ENCODE peak calls at places on chromosomes 12 and 14, in four cellular contexts. One of them, this sample, is unnamed. For H3K36me3, the result is how much of the 10 kb centered on the place peaks cover.

GRCh38 chr14:45252356-45253069 is 489 bp downstream of the MIS18BP1 start:
- DNase-seq in lower lobe of right lung: no peak
- DNase-seq in adrenal gland: no peak
- DNase-seq in lung: no peak
- DNase-seq in this sample: peak

GRCh38 chr12:26810330-26810729 is 22.7 kb downstream of the ITPR2 start:
- DNase-seq in lower lobe of right lung: no peak
- DNase-seq in adrenal gland: peak
- DNase-seq in lung: no peak
- DNase-seq in this sample: no peak

GRCh38 chr14:23028800-23029199 is 5.9 kb downstream of the PSMB5 start:
- DNase-seq in lower lobe of right lung: no peak
- DNase-seq in adrenal gland: no peak
- DNase-seq in lung: no peak
- DNase-seq in this sample: no peak

GRCh38 chr12:53198470-53199110 is 8.5 kb downstream of the ITGB7 start:
- DNase-seq in lower lobe of right lung: no peak
- DNase-seq in adrenal gland: no peak
- DNase-seq in lung: no peak
- DNase-seq in this sample: no peak

GRCh38 chr12:109999649-109999971 is 380 bp downstream of the ANKRD13A start:
- DNase-seq in lower lobe of right lung: peak
- DNase-seq in adrenal gland: peak
- DNase-seq in lung: no peak
- DNase-seq in this sample: no peak

GRCh38 chr14:89339579-89339978 is 77.5 kb downstream of the FOXN3 start:
- DNase-seq in lower lobe of right lung: no peak
- DNase-seq in adrenal gland: no peak
- DNase-seq in lung: no peak
- DNase-seq in this sample: no peak

GRCh38 chr12:6635856-6636521 is at the start of gene LPAR5:
- DNase-seq in lower lobe of right lung: peak
- DNase-seq in adrenal gland: no peak
- DNase-seq in lung: no peak
- DNase-seq in this sample: no peak

GRCh38 chr14:67541448-67542387 is 8.6 kb downstream of the PLEKHH1 start:
- DNase-seq in lower lobe of right lung: no peak
- DNase-seq in adrenal gland: peak
- DNase-seq in lung: no peak
- DNase-seq in this sample: peak

GRCh38 chr12:53483225-53483978 is 15.9 kb downstream of the MAP3K12 start:
- DNase-seq in lower lobe of right lung: no peak
- DNase-seq in adrenal gland: no peak
- DNase-seq in lung: no peak
- DNase-seq in this sample: peak

GRCh38 chr12:29996993-29997392 is 213.3 kb upstream of the TMTC1 start:
- DNase-seq in lower lobe of right lung: no peak
- DNase-seq in adrenal gland: no peak
- DNase-seq in lung: no peak
- DNase-seq in this sample: no peak

GRCh38 chr12:65631621-65632111 is 192.6 kb upstream of the HMGA2 start:
- DNase-seq in lower lobe of right lung: no peak
- DNase-seq in adrenal gland: no peak
- DNase-seq in lung: no peak
- DNase-seq in this sample: peak

GRCh38 chr12:96136129-96136528 is 58.0 kb upstream of the ELK3 start:
- DNase-seq in lower lobe of right lung: no peak
- DNase-seq in adrenal gland: no peak
- DNase-seq in lung: no peak
- DNase-seq in this sample: no peak

GRCh38 chr12:67991158-67991557 is 1.9 kb downstream of the IFNG-AS1 start:
- DNase-seq in lower lobe of right lung: no peak
- DNase-seq in adrenal gland: no peak
- DNase-seq in lung: no peak
- DNase-seq in this sample: no peak

GRCh38 chr14:35689000-35689460 is 120.1 kb downstream of the RALGAPA1 start:
- DNase-seq in lower lobe of right lung: no peak
- DNase-seq in adrenal gland: no peak
- DNase-seq in lung: no peak
- DNase-seq in this sample: no peak

GRCh38 chr14:57412341-57412740 is 22.0 kb downstream of the NAA30 start:
- DNase-seq in lower lobe of right lung: no peak
- DNase-seq in adrenal gland: no peak
- DNase-seq in lung: no peak
- DNase-seq in this sample: no peak

GRCh38 chr12:29521951-29522350 is 24.5 kb upstream of the OVCH1 start:
- DNase-seq in lower lobe of right lung: no peak
- DNase-seq in adrenal gland: no peak
- DNase-seq in lung: no peak
- DNase-seq in this sample: no peak

GRCh38 chr14:27184371-27184901 is 586.6 kb upstream of the NOVA1 start:
- DNase-seq in lower lobe of right lung: no peak
- DNase-seq in adrenal gland: no peak
- DNase-seq in lung: no peak
- DNase-seq in this sample: no peak

GRCh38 chr14:70897475-70897874 is 9.8 kb upstream of the PCNX1 start:
- DNase-seq in lower lobe of right lung: no peak
- DNase-seq in adrenal gland: no peak
- DNase-seq in lung: no peak
- DNase-seq in this sample: no peak

GRCh38 chr12:57049890-57050289 is at the start of gene MYO1A:
- DNase-seq in lower lobe of right lung: no peak
- DNase-seq in adrenal gland: no peak
- DNase-seq in lung: no peak
- DNase-seq in this sample: peak

GRCh38 chr14:103103461-103104388 is 9.2 kb downstream of the EXOC3L4 start:
- DNase-seq in lower lobe of right lung: peak
- DNase-seq in adrenal gland: peak
- DNase-seq in lung: no peak
- DNase-seq in this sample: peak

GRCh38 chr14:93106541-93107156 is 9.1 kb downstream of the ITPK1 start:
- DNase-seq in lower lobe of right lung: no peak
- DNase-seq in adrenal gland: no peak
- DNase-seq in lung: no peak
- DNase-seq in this sample: no peak

GRCh38 chr12:62530596-62530995 is 64.0 kb downstream of the MON2 start:
- DNase-seq in lower lobe of right lung: no peak
- DNase-seq in adrenal gland: no peak
- DNase-seq in lung: no peak
- DNase-seq in this sample: no peak

GRCh38 chr12:76543831-76544347 is 15.7 kb downstream of the OSBPL8 start:
- DNase-seq in lower lobe of right lung: no peak
- DNase-seq in adrenal gland: no peak
- DNase-seq in lung: no peak
- DNase-seq in this sample: no peak

GRCh38 chr12:76537923-76538322 is 21.6 kb downstream of the OSBPL8 start:
- DNase-seq in lower lobe of right lung: no peak
- DNase-seq in adrenal gland: no peak
- DNase-seq in lung: no peak
- DNase-seq in this sample: no peak

GRCh38 chr12:76542908-76543307 is 16.7 kb downstream of the OSBPL8 start:
- DNase-seq in lower lobe of right lung: no peak
- DNase-seq in adrenal gland: no peak
- DNase-seq in lung: no peak
- DNase-seq in this sample: no peak

GRCh38 chr12:76536546-76536945 is 23.0 kb downstream of the OSBPL8 start:
- DNase-seq in lower lobe of right lung: no peak
- DNase-seq in adrenal gland: no peak
- DNase-seq in lung: no peak
- DNase-seq in this sample: no peak

GRCh38 chr12:76539727-76540126 is 19.8 kb downstream of the OSBPL8 start:
- DNase-seq in lower lobe of right lung: no peak
- DNase-seq in adrenal gland: no peak
- DNase-seq in lung: no peak
- DNase-seq in this sample: no peak
- TF ChIP-seq CTCF in lower lobe of right lung: no peak
- TF ChIP-seq CTCF in adrenal gland: no peak
- TF ChIP-seq CTCF in lung: no peak
- TF ChIP-seq CTCF in this sample: no peak

GRCh38 chr14:104712881-104713734 is 10.9 kb upstream of the ADSS1 start:
- DNase-seq in lower lobe of right lung: no peak
- DNase-seq in adrenal gland: no peak
- DNase-seq in lung: no peak
- DNase-seq in this sample: no peak
- H3K36me3 ChIP-seq in lower lobe of right lung: half or more
- H3K36me3 ChIP-seq in adrenal gland: half or more
- H3K36me3 ChIP-seq in lung: half or more
- H3K36me3 ChIP-seq in this sample: under half

GRCh38 chr12:90961154-90961553 is 6.2 kb upstream of the CCER1 start:
- DNase-seq in lower lobe of right lung: no peak
- DNase-seq in adrenal gland: no peak
- DNase-seq in lung: no peak
- DNase-seq in this sample: no peak

GRCh38 chr12:90954921-90955320 is at the start of gene CCER1:
- DNase-seq in lower lobe of right lung: no peak
- DNase-seq in adrenal gland: no peak
- DNase-seq in lung: no peak
- DNase-seq in this sample: no peak

GRCh38 chr12:90954428-90954827 is 548 bp downstream of the CCER1 start:
- DNase-seq in lower lobe of right lung: no peak
- DNase-seq in adrenal gland: no peak
- DNase-seq in lung: no peak
- DNase-seq in this sample: no peak

GRCh38 chr12:90959538-90960139 is 4.7 kb upstream of the CCER1 start:
- DNase-seq in lower lobe of right lung: no peak
- DNase-seq in adrenal gland: peak
- DNase-seq in lung: no peak
- DNase-seq in this sample: peak

DNA sequence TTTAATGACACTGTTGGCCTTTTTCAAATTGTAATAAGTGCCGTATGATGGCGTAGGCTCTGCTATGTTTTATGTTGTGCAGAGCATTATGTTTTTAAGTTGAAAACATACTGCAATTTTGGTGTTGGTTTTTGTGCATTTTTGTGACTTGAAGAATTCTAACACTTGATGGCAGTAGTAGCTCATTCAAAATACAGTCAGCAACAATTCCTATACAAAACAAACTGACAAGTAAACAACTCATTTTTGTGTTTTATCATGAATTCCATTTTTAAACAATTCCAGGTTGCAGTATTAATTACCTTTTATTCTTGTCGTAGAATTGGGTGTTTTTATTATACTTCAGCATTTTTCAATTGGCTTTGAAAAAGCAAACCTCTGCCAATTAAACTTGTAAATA is 4.0 kb upstream of the CCER1 start:
- DNase-seq in lower lobe of right lung: no peak
- DNase-seq in adrenal gland: no peak
- DNase-seq in lung: no peak
- DNase-seq in this sample: no peak
- TF ChIP-seq CTCF in lower lobe of right lung: no peak
- TF ChIP-seq CTCF in adrenal gland: no peak
- TF ChIP-seq CTCF in lung: no peak
- TF ChIP-seq CTCF in this sample: no peak

GRCh38 chr12:55789171-55789570 is 28.4 kb downstream of the SARNP start:
- DNase-seq in lower lobe of right lung: no peak
- DNase-seq in adrenal gland: no peak
- DNase-seq in lung: no peak
- DNase-seq in this sample: peak
- H3K36me3 ChIP-seq in lower lobe of right lung: half or more
- H3K36me3 ChIP-seq in adrenal gland: half or more
- H3K36me3 ChIP-seq in lung: under half
- H3K36me3 ChIP-seq in this sample: under half

DNA sequence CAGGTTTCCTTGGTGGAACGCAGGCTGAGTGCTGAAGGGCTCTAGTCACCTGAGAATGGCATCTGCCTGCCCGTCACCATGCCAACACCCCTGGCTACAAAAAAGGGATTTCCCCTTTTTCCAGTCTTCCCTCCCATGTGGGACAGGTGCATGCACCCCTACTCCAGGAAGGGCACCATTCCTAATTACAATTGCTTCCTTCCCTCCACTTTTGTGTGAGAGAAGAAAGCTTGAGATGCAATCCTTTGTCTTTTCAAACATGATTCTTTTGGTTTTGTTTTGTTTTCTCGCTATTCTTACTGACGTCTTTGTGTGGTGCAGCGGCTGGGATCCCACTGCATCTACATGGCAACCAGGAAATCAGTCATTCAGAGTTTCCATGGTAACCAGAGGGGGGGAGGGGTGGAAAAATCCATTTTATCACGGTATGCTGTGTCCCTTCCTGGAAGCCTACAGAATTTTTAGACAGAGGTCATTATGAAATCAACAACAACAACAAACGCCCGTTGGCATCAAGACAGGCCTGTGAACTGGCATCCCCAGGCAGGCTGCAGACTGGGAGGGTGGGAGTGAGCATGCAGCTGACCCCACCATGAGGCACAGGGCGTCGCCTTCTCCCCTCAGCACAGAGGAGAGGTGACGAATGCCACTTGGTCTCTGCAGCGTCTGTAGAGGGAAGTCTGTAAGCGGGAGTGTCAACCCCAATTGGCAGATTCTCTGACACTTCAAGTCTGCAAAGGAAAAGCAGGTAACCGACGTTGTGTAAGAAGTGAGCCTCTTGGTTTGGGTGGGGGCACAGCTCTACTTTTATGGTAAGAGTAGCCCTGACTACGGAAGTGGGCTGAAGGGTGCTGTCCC is 13.6 kb upstream of the GNG2 start:
- DNase-seq in lower lobe of right lung: peak
- DNase-seq in adrenal gland: peak
- DNase-seq in lung: peak
- DNase-seq in this sample: no peak
- TF ChIP-seq CTCF in lower lobe of right lung: no peak
- TF ChIP-seq CTCF in adrenal gland: no peak
- TF ChIP-seq CTCF in lung: no peak
- TF ChIP-seq CTCF in this sample: no peak

This sample was measured in Caco-2.